ENCODE peak calls at places on chromosome 19, in six cellular contexts. H is IMR-90; S is GM23248; Z is effector memory CD4-positive, alpha-beta T cell; I is thoracic aorta; G is GM06990. B is an unnamed sample.

GRCh38 chr19:5994407-5995165 is 16.6 kb upstream of the RANBP3 start:
- DNase-seq in H (no peak), S (no peak), Z (no peak), I (no peak), G (no peak), B (no peak)

GRCh38 chr19:17530586-17530985 is 19.1 kb downstream of the PGLS start:
- DNase-seq in H (no peak), S (no peak), Z (no peak), I (no peak), G (no peak), B (no peak)

GRCh38 chr19:7007859-7008258 is 13.4 kb downstream of the MBD3L2B start:
- DNase-seq in H (no peak), S (no peak), Z (no peak), I (no peak), G (no peak), B (no peak)

GRCh38 chr19:16070366-16070990 is 5.8 kb upstream of the TPM4 start:
- DNase-seq in H (no peak), S (peak; percentile 85), Z (peak; percentile 82), I (peak; percentile 57), G (peak; percentile 81), B (no peak)

GRCh38 chr19:35446194-35446593 is 1.9 kb upstream of the FFAR2 start:
- DNase-seq in H (no peak), S (no peak), Z (peak; percentile 25), I (no peak), G (no peak), B (no peak)

GRCh38 chr19:18257503-18258470 is 16.5 kb downstream of the IQCN start:
- DNase-seq in H (no peak), S (peak; percentile 40), Z (no peak), I (no peak), G (no peak), B (no peak)

GRCh38 chr19:10461047-10461949 is 41.0 kb downstream of the PDE4A start:
- DNase-seq in H (peak; percentile 91), S (peak; percentile 87), Z (peak; percentile 87), I (peak; percentile 89), G (peak; percentile 92), B (peak; percentile 51)

GRCh38 chr19:13884726-13885591 is 8.0 kb downstream of the NANOS3 start:
- DNase-seq in H (no peak), S (no peak), Z (no peak), I (no peak), G (no peak), B (no peak)

GRCh38 chr19:49472936-49473335 is 1.1 kb upstream of the FLT3LG start:
- DNase-seq in H (no peak), S (no peak), Z (no peak), I (no peak), G (no peak), B (no peak)

GRCh38 chr19:52176574-52176973 is 5.2 kb upstream of the ZNF836 start:
- DNase-seq in H (no peak), S (no peak), Z (no peak), I (no peak), G (no peak), B (no peak)

GRCh38 chr19:49145485-49146407 is 9.4 kb downstream of the HRC start:
- DNase-seq in H (peak; percentile 71), S (peak; percentile 76), Z (peak; percentile 62), I (no peak), G (peak; percentile 81), B (no peak)

GRCh38 chr19:40613669-40614594 is 12.8 kb downstream of the LTBP4 start:
- DNase-seq in H (peak; percentile 72), S (peak; percentile 83), Z (peak; percentile 63), I (no peak), G (peak; percentile 88), B (no peak)

GRCh38 chr19:34953092-34953491 is 10.9 kb downstream of the ZNF792 start:
- DNase-seq in H (no peak), S (no peak), Z (no peak), I (no peak), G (no peak), B (no peak)

GRCh38 chr19:13005861-13006370 is 10.6 kb downstream of the NFIX start:
- DNase-seq in H (no peak), S (peak; percentile 26), Z (no peak), I (no peak), G (no peak), B (no peak)

GRCh38 chr19:39832341-39833083 is 1.4 kb downstream of the DYRK1B start:
- DNase-seq in H (no peak), S (peak; percentile 33), Z (no peak), I (no peak), G (no peak), B (no peak)

GRCh38 chr19:18053571-18054219 is 33.0 kb downstream of the IL12RB1 start:
- DNase-seq in H (peak; percentile 81), S (peak; percentile 58), Z (no peak), I (no peak), G (no peak), B (no peak)

GRCh38 chr19:29851769-29852521 is 40.2 kb downstream of the CCNE1 start:
- DNase-seq in H (no peak), S (no peak), Z (no peak), I (no peak), G (peak; percentile 59), B (no peak)

GRCh38 chr19:3533563-3534216 is 5.3 kb upstream of the TEKTIP1 start:
- DNase-seq in H (no peak), S (no peak), Z (no peak), I (no peak), G (no peak), B (no peak)

GRCh38 chr19:3531716-3532115 is 7.3 kb upstream of the TEKTIP1 start:
- DNase-seq in H (no peak), S (no peak), Z (no peak), I (no peak), G (no peak), B (no peak)

GRCh38 chr19:3534375-3535234 is 4.4 kb upstream of the TEKTIP1 start:
- DNase-seq in H (no peak), S (no peak), Z (no peak), I (no peak), G (no peak), B (no peak)

GRCh38 chr19:3532154-3533019 is 6.6 kb upstream of the TEKTIP1 start:
- DNase-seq in H (no peak), S (no peak), Z (no peak), I (no peak), G (no peak), B (no peak)

DNA sequence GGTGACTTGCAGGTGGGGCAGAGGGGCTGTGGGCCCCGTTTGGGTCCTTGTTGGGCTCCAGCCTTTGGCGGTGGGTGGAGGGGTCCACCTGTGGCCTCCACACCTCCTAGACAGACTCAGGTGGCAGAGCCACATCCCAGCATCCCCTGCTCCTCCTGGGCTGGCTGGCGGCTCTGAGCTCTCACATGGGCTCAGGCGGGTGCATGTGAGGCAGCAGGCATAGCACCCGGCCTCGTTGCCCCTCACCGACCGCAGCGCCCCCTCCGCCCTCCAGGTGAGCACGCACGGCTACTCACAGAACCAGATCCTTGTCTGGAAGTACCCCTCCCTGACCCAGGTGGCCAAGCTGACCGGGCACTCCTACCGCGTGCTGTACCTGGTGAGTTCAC is 6.0 kb upstream of the TEKTIP1 start:
- DNase-seq in H (no peak), S (no peak), Z (no peak), I (no peak), G (no peak), B (no peak)
- H3K36me3 ChIP-seq in H (peaks cover 62% of the 10 kb centered on the region), S (no peaks in the 10 kb centered on the region), Z (peaks cover 62% of the 10 kb centered on the region), I (peaks cover 50% of the 10 kb centered on the region), G (peaks cover 34% of the 10 kb centered on the region), B (peaks cover 5% of the 10 kb centered on the region)

DNA sequence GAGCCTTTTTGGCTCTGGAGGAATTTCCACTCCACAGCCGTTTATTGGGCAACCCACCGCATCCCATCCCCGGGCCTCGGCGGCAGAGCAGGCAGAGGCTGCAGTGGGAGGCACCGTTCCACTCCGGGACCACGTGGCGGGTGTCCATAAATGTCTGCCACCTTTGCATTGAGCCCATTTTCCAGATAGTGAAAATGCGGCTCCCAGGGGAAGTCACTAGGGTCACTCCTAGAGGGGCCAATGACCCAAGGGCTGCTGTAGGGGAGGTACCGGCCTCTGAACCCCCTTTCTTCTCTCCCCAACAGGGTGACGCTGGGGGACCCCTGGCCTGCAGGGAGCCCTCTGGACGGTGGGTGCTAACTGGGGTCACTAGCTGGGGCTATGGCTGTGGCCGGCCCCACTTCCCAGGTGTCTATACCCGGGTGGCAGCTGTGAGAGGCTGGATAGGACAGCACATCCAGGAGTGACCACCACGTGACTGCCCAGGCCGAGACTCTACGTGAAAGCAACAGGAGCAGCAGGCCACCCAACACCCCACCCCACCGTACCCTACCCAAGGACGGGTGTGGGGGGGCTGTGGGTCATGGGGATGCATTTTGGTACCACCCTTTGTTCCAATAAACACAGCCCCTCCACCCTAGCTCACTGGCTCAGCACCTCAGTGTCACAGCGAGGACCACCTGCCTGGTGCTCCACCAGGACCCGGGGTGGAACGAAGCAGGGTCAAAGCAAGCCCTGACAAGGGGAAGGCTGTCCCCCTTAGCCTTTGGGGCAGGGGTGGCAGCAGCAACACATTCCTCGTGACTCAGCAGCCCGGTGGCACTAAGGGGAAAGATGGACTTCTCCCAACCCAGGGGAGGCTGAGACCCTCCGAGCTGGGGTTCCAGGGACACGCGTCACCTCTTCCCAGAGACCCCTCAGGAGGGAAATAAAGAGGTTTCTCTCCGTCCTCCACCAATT is 1.5 kb downstream of the TIMM13 start:
- DNase-seq in H (no peak), S (no peak), Z (no peak), I (no peak), G (no peak), B (no peak)
- H3K36me3 ChIP-seq in H (peaks cover 8% of the 10 kb centered on the region), S (no peaks in the 10 kb centered on the region), Z (peaks cover 18% of the 10 kb centered on the region), I (peaks cover 6% of the 10 kb centered on the region), G (peaks cover 14% of the 10 kb centered on the region), B (peaks cover 2% of the 10 kb centered on the region)

GRCh38 chr19:32436692-32437091 is 31.1 kb downstream of the DPY19L3 start:
- DNase-seq in H (no peak), S (no peak), Z (no peak), I (no peak), G (no peak), B (no peak)

GRCh38 chr19:32437096-32437495 is 31.5 kb downstream of the DPY19L3 start:
- DNase-seq in H (no peak), S (no peak), Z (no peak), I (no peak), G (no peak), B (no peak)

GRCh38 chr19:32442650-32443049 is 37.1 kb downstream of the DPY19L3 start:
- DNase-seq in H (no peak), S (no peak), Z (no peak), I (no peak), G (no peak), B (no peak)

GRCh38 chr19:32438751-32439150 is 33.2 kb downstream of the DPY19L3 start:
- DNase-seq in H (no peak), S (no peak), Z (no peak), I (no peak), G (no peak), B (no peak)
- H3K36me3 ChIP-seq in H (peaks cover 32% of the 10 kb centered on the region), S (peaks cover 31% of the 10 kb centered on the region), Z (no peaks in the 10 kb centered on the region), I (peaks cover 5% of the 10 kb centered on the region), G (no peaks in the 10 kb centered on the region), B (no peaks in the 10 kb centered on the region)

DNA sequence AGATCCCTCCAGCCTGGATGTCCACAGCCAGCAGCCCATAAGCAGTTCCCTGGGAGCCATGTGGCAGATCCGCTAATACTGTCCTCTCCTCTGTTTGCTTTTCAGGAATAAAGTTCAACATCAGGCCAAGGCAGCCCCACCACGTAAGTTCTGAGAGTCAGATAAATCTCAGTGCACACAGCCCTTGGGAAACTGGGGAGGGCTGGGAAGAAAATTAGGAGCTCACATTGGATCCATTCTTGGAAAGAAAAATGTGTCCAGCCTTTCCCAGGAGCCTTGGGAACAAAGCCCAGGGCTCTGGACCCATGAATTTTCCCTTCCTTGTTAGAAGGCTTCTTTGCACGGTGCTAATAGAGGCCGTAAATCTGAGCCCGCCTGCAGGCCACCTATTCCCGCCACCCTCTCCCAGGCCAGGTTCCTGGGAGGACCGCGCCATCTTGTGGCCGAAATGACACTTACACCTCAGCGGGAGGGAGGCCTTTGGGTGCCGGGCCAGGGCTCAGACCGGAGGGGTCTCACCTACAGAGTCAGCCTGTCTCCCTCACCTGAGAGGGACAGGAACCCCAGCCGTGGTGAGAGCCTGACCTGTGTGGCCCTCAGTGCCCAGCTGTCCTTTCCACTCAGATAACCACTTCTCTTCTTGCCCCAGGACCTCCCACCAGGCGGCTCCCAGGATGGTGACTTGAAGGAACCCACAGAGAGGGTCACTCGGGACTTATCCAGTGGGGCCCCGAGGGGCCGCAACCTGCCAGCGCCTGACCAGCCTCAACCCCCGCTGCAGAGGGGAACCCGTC is 25.2 kb upstream of the KCTD15 start:
- DNase-seq in H (peak; percentile 41), S (peak; percentile 73), Z (peak; percentile 45), I (no peak), G (peak; percentile 38), B (no peak)
- H3K36me3 ChIP-seq in H (no peaks in the 10 kb centered on the region), S (no peaks in the 10 kb centered on the region), Z (no peaks in the 10 kb centered on the region), I (no peaks in the 10 kb centered on the region), G (no peaks in the 10 kb centered on the region), B (no peaks in the 10 kb centered on the region)